ENCODE peak calls at places on chromosomes 4 and X, in six cellular contexts. One of them, this sample, is unnamed.

GRCh38 chr4:18923496-18924161 is 902.1 kb upstream of the LCORL start:
- DNase-seq in A549: no peak
- DNase-seq in activated CD4-positive, alpha-beta T cell treated with anti-CD3 and anti-CD28 coated beads, Interleukin-2, amount 10 ng/mL, durations not matched to agents 7 days and 5 days: no peak
- DNase-seq in WTC11: no peak
- DNase-seq in CD4-positive, CD25-positive, alpha-beta regulatory T cell: no peak
- DNase-seq in CD8-positive, alpha-beta memory T cell: no peak
- DNase-seq in this sample: no peak

GRCh38 chrX:129777218-129777768 is 2.5 kb upstream of the SASH3 start:
- DNase-seq in A549: no peak
- DNase-seq in activated CD4-positive, alpha-beta T cell treated with anti-CD3 and anti-CD28 coated beads, Interleukin-2, amount 10 ng/mL, durations not matched to agents 7 days and 5 days: peak; percentile 76
- DNase-seq in WTC11: no peak
- DNase-seq in CD4-positive, CD25-positive, alpha-beta regulatory T cell: peak; percentile 76
- DNase-seq in CD8-positive, alpha-beta memory T cell: peak; percentile 80
- DNase-seq in this sample: peak; percentile 80

GRCh38 chr4:103091601-103092223 is 7.9 kb downstream of the BDH2 start:
- DNase-seq in A549: no peak
- DNase-seq in activated CD4-positive, alpha-beta T cell treated with anti-CD3 and anti-CD28 coated beads, Interleukin-2, amount 10 ng/mL, durations not matched to agents 7 days and 5 days: peak; percentile 73
- DNase-seq in WTC11: no peak
- DNase-seq in CD4-positive, CD25-positive, alpha-beta regulatory T cell: peak; percentile 64
- DNase-seq in CD8-positive, alpha-beta memory T cell: peak; percentile 47
- DNase-seq in this sample: peak; percentile 50

GRCh38 chrX:139639253-139639652 is 68.7 kb downstream of the MCF2 start:
- DNase-seq in A549: no peak
- DNase-seq in activated CD4-positive, alpha-beta T cell treated with anti-CD3 and anti-CD28 coated beads, Interleukin-2, amount 10 ng/mL, durations not matched to agents 7 days and 5 days: no peak
- DNase-seq in WTC11: no peak
- DNase-seq in CD4-positive, CD25-positive, alpha-beta regulatory T cell: no peak
- DNase-seq in CD8-positive, alpha-beta memory T cell: no peak
- DNase-seq in this sample: no peak

GRCh38 chr4:164956766-164957643 is 20.5 kb downstream of the TRIM61 start:
- DNase-seq in A549: peak; percentile 72
- DNase-seq in activated CD4-positive, alpha-beta T cell treated with anti-CD3 and anti-CD28 coated beads, Interleukin-2, amount 10 ng/mL, durations not matched to agents 7 days and 5 days: peak; percentile 78
- DNase-seq in WTC11: peak; percentile 80
- DNase-seq in CD4-positive, CD25-positive, alpha-beta regulatory T cell: peak; percentile 75
- DNase-seq in CD8-positive, alpha-beta memory T cell: peak; percentile 61
- DNase-seq in this sample: peak; percentile 44

GRCh38 chrX:115330498-115331138 is 41.1 kb downstream of the LUZP4 start:
- DNase-seq in A549: peak; percentile 18
- DNase-seq in activated CD4-positive, alpha-beta T cell treated with anti-CD3 and anti-CD28 coated beads, Interleukin-2, amount 10 ng/mL, durations not matched to agents 7 days and 5 days: peak; percentile 8
- DNase-seq in WTC11: peak; percentile 18
- DNase-seq in CD4-positive, CD25-positive, alpha-beta regulatory T cell: peak; percentile 41
- DNase-seq in CD8-positive, alpha-beta memory T cell: peak; percentile 12
- DNase-seq in this sample: peak; percentile 23

GRCh38 chrX:111098874-111099273 is 2.9 kb downstream of the PAK3 start:
- DNase-seq in A549: peak; percentile 31
- DNase-seq in activated CD4-positive, alpha-beta T cell treated with anti-CD3 and anti-CD28 coated beads, Interleukin-2, amount 10 ng/mL, durations not matched to agents 7 days and 5 days: peak; percentile 61
- DNase-seq in WTC11: peak; percentile 79
- DNase-seq in CD4-positive, CD25-positive, alpha-beta regulatory T cell: peak; percentile 63
- DNase-seq in CD8-positive, alpha-beta memory T cell: peak; percentile 34
- DNase-seq in this sample: peak; percentile 71

GRCh38 chrX:63764946-63765345 is 20.1 kb downstream of the ARHGEF9 start:
- DNase-seq in A549: no peak
- DNase-seq in activated CD4-positive, alpha-beta T cell treated with anti-CD3 and anti-CD28 coated beads, Interleukin-2, amount 10 ng/mL, durations not matched to agents 7 days and 5 days: no peak
- DNase-seq in WTC11: no peak
- DNase-seq in CD4-positive, CD25-positive, alpha-beta regulatory T cell: no peak
- DNase-seq in CD8-positive, alpha-beta memory T cell: no peak
- DNase-seq in this sample: no peak

GRCh38 chrX:79506001-79506400 is 138.9 kb upstream of the ITM2A start:
- DNase-seq in A549: no peak
- DNase-seq in activated CD4-positive, alpha-beta T cell treated with anti-CD3 and anti-CD28 coated beads, Interleukin-2, amount 10 ng/mL, durations not matched to agents 7 days and 5 days: no peak
- DNase-seq in WTC11: no peak
- DNase-seq in CD4-positive, CD25-positive, alpha-beta regulatory T cell: no peak
- DNase-seq in CD8-positive, alpha-beta memory T cell: no peak
- DNase-seq in this sample: no peak

GRCh38 chrX:147735364-147735763 is 176.4 kb upstream of the FMR1 start:
- DNase-seq in A549: no peak
- DNase-seq in activated CD4-positive, alpha-beta T cell treated with anti-CD3 and anti-CD28 coated beads, Interleukin-2, amount 10 ng/mL, durations not matched to agents 7 days and 5 days: no peak
- DNase-seq in WTC11: no peak
- DNase-seq in CD4-positive, CD25-positive, alpha-beta regulatory T cell: no peak
- DNase-seq in CD8-positive, alpha-beta memory T cell: no peak
- DNase-seq in this sample: no peak

GRCh38 chr4:73894021-73894420 is 24.8 kb downstream of the CXCL1 start:
- DNase-seq in A549: no peak
- DNase-seq in activated CD4-positive, alpha-beta T cell treated with anti-CD3 and anti-CD28 coated beads, Interleukin-2, amount 10 ng/mL, durations not matched to agents 7 days and 5 days: no peak
- DNase-seq in WTC11: no peak
- DNase-seq in CD4-positive, CD25-positive, alpha-beta regulatory T cell: no peak
- DNase-seq in CD8-positive, alpha-beta memory T cell: no peak
- DNase-seq in this sample: no peak

GRCh38 chrX:87374324-87374723 is 143.3 kb upstream of the KLHL4 start:
- DNase-seq in A549: no peak
- DNase-seq in activated CD4-positive, alpha-beta T cell treated with anti-CD3 and anti-CD28 coated beads, Interleukin-2, amount 10 ng/mL, durations not matched to agents 7 days and 5 days: no peak
- DNase-seq in WTC11: no peak
- DNase-seq in CD4-positive, CD25-positive, alpha-beta regulatory T cell: no peak
- DNase-seq in CD8-positive, alpha-beta memory T cell: no peak
- DNase-seq in this sample: no peak

GRCh38 chrX:72714471-72714916 is 388 bp upstream of the PHKA1 start:
- DNase-seq in A549: peak; percentile 41
- DNase-seq in activated CD4-positive, alpha-beta T cell treated with anti-CD3 and anti-CD28 coated beads, Interleukin-2, amount 10 ng/mL, durations not matched to agents 7 days and 5 days: no peak
- DNase-seq in WTC11: peak; percentile 40
- DNase-seq in CD4-positive, CD25-positive, alpha-beta regulatory T cell: no peak
- DNase-seq in CD8-positive, alpha-beta memory T cell: no peak
- DNase-seq in this sample: no peak

GRCh38 chr4:85842540-85842939 is 367.6 kb downstream of the ARHGAP24 start:
- DNase-seq in A549: no peak
- DNase-seq in activated CD4-positive, alpha-beta T cell treated with anti-CD3 and anti-CD28 coated beads, Interleukin-2, amount 10 ng/mL, durations not matched to agents 7 days and 5 days: no peak
- DNase-seq in WTC11: no peak
- DNase-seq in CD4-positive, CD25-positive, alpha-beta regulatory T cell: no peak
- DNase-seq in CD8-positive, alpha-beta memory T cell: no peak
- DNase-seq in this sample: no peak

GRCh38 chr4:112213850-112214249 is 17.7 kb upstream of the AP1AR start:
- DNase-seq in A549: no peak
- DNase-seq in activated CD4-positive, alpha-beta T cell treated with anti-CD3 and anti-CD28 coated beads, Interleukin-2, amount 10 ng/mL, durations not matched to agents 7 days and 5 days: no peak
- DNase-seq in WTC11: no peak
- DNase-seq in CD4-positive, CD25-positive, alpha-beta regulatory T cell: no peak
- DNase-seq in CD8-positive, alpha-beta memory T cell: no peak
- DNase-seq in this sample: no peak

GRCh38 chrX:78997870-78998558 is 52.8 kb downstream of the P2RY10 start:
- DNase-seq in A549: no peak
- DNase-seq in activated CD4-positive, alpha-beta T cell treated with anti-CD3 and anti-CD28 coated beads, Interleukin-2, amount 10 ng/mL, durations not matched to agents 7 days and 5 days: no peak
- DNase-seq in WTC11: peak; percentile 10
- DNase-seq in CD4-positive, CD25-positive, alpha-beta regulatory T cell: no peak
- DNase-seq in CD8-positive, alpha-beta memory T cell: peak; percentile 4
- DNase-seq in this sample: peak; percentile 11

GRCh38 chr4:99463566-99463965 is 28.4 kb upstream of the ADH7 start:
- DNase-seq in A549: no peak
- DNase-seq in activated CD4-positive, alpha-beta T cell treated with anti-CD3 and anti-CD28 coated beads, Interleukin-2, amount 10 ng/mL, durations not matched to agents 7 days and 5 days: no peak
- DNase-seq in WTC11: no peak
- DNase-seq in CD4-positive, CD25-positive, alpha-beta regulatory T cell: no peak
- DNase-seq in CD8-positive, alpha-beta memory T cell: no peak
- DNase-seq in this sample: no peak

GRCh38 chr4:41505161-41505653 is 32.8 kb upstream of the LIMCH1 start:
- DNase-seq in A549: no peak
- DNase-seq in activated CD4-positive, alpha-beta T cell treated with anti-CD3 and anti-CD28 coated beads, Interleukin-2, amount 10 ng/mL, durations not matched to agents 7 days and 5 days: no peak
- DNase-seq in WTC11: no peak
- DNase-seq in CD4-positive, CD25-positive, alpha-beta regulatory T cell: no peak
- DNase-seq in CD8-positive, alpha-beta memory T cell: no peak
- DNase-seq in this sample: no peak

GRCh38 chrX:39874202-39874816 is 223.4 kb downstream of the BCOR start:
- DNase-seq in A549: no peak
- DNase-seq in activated CD4-positive, alpha-beta T cell treated with anti-CD3 and anti-CD28 coated beads, Interleukin-2, amount 10 ng/mL, durations not matched to agents 7 days and 5 days: peak; percentile 45
- DNase-seq in WTC11: no peak
- DNase-seq in CD4-positive, CD25-positive, alpha-beta regulatory T cell: no peak
- DNase-seq in CD8-positive, alpha-beta memory T cell: no peak
- DNase-seq in this sample: no peak

GRCh38 chrX:20530319-20530979 is 263.7 kb upstream of the RPS6KA3 start:
- DNase-seq in A549: peak; percentile 41
- DNase-seq in activated CD4-positive, alpha-beta T cell treated with anti-CD3 and anti-CD28 coated beads, Interleukin-2, amount 10 ng/mL, durations not matched to agents 7 days and 5 days: peak; percentile 56
- DNase-seq in WTC11: peak; percentile 55
- DNase-seq in CD4-positive, CD25-positive, alpha-beta regulatory T cell: peak; percentile 49
- DNase-seq in CD8-positive, alpha-beta memory T cell: peak; percentile 48
- DNase-seq in this sample: peak; percentile 31

GRCh38 chrX:155148724-155149537 is 67.3 kb upstream of the VBP1 start:
- DNase-seq in A549: peak; percentile 5
- DNase-seq in activated CD4-positive, alpha-beta T cell treated with anti-CD3 and anti-CD28 coated beads, Interleukin-2, amount 10 ng/mL, durations not matched to agents 7 days and 5 days: peak; percentile 58
- DNase-seq in WTC11: peak; percentile 17
- DNase-seq in CD4-positive, CD25-positive, alpha-beta regulatory T cell: peak; percentile 6
- DNase-seq in CD8-positive, alpha-beta memory T cell: no peak
- DNase-seq in this sample: peak; percentile 2

GRCh38 chr4:29073571-29073970 is 1646.6 kb upstream of the PCDH7 start:
- DNase-seq in A549: no peak
- DNase-seq in activated CD4-positive, alpha-beta T cell treated with anti-CD3 and anti-CD28 coated beads, Interleukin-2, amount 10 ng/mL, durations not matched to agents 7 days and 5 days: no peak
- DNase-seq in WTC11: no peak
- DNase-seq in CD4-positive, CD25-positive, alpha-beta regulatory T cell: no peak
- DNase-seq in CD8-positive, alpha-beta memory T cell: no peak
- DNase-seq in this sample: no peak

GRCh38 chrX:103779156-103779555 is 2.5 kb downstream of the PLP1 start:
- DNase-seq in A549: no peak
- DNase-seq in activated CD4-positive, alpha-beta T cell treated with anti-CD3 and anti-CD28 coated beads, Interleukin-2, amount 10 ng/mL, durations not matched to agents 7 days and 5 days: no peak
- DNase-seq in WTC11: no peak
- DNase-seq in CD4-positive, CD25-positive, alpha-beta regulatory T cell: no peak
- DNase-seq in CD8-positive, alpha-beta memory T cell: no peak
- DNase-seq in this sample: no peak

GRCh38 chr4:41602886-41603503 is 65.0 kb downstream of the LIMCH1 start:
- DNase-seq in A549: no peak
- DNase-seq in activated CD4-positive, alpha-beta T cell treated with anti-CD3 and anti-CD28 coated beads, Interleukin-2, amount 10 ng/mL, durations not matched to agents 7 days and 5 days: no peak
- DNase-seq in WTC11: no peak
- DNase-seq in CD4-positive, CD25-positive, alpha-beta regulatory T cell: no peak
- DNase-seq in CD8-positive, alpha-beta memory T cell: no peak
- DNase-seq in this sample: no peak

GRCh38 chr4:52661966-52662705 is 3.0 kb upstream of the USP46 start:
- DNase-seq in A549: no peak
- DNase-seq in activated CD4-positive, alpha-beta T cell treated with anti-CD3 and anti-CD28 coated beads, Interleukin-2, amount 10 ng/mL, durations not matched to agents 7 days and 5 days: no peak
- DNase-seq in WTC11: no peak
- DNase-seq in CD4-positive, CD25-positive, alpha-beta regulatory T cell: no peak
- DNase-seq in CD8-positive, alpha-beta memory T cell: no peak
- DNase-seq in this sample: no peak

GRCh38 chr4:47071863-47072441 is 40.6 kb downstream of the GABRB1 start:
- DNase-seq in A549: no peak
- DNase-seq in activated CD4-positive, alpha-beta T cell treated with anti-CD3 and anti-CD28 coated beads, Interleukin-2, amount 10 ng/mL, durations not matched to agents 7 days and 5 days: no peak
- DNase-seq in WTC11: no peak
- DNase-seq in CD4-positive, CD25-positive, alpha-beta regulatory T cell: no peak
- DNase-seq in CD8-positive, alpha-beta memory T cell: no peak
- DNase-seq in this sample: no peak

GRCh38 chrX:24684048-24684447 is 9.7 kb upstream of the POLA1 start:
- DNase-seq in A549: no peak
- DNase-seq in activated CD4-positive, alpha-beta T cell treated with anti-CD3 and anti-CD28 coated beads, Interleukin-2, amount 10 ng/mL, durations not matched to agents 7 days and 5 days: no peak
- DNase-seq in WTC11: no peak
- DNase-seq in CD4-positive, CD25-positive, alpha-beta regulatory T cell: no peak
- DNase-seq in CD8-positive, alpha-beta memory T cell: no peak
- DNase-seq in this sample: no peak

GRCh38 chrX:45850197-45850774 is 649.6 kb upstream of the DIPK2B start:
- DNase-seq in A549: no peak
- DNase-seq in activated CD4-positive, alpha-beta T cell treated with anti-CD3 and anti-CD28 coated beads, Interleukin-2, amount 10 ng/mL, durations not matched to agents 7 days and 5 days: peak; percentile 28
- DNase-seq in WTC11: peak; percentile 14
- DNase-seq in CD4-positive, CD25-positive, alpha-beta regulatory T cell: peak; percentile 11
- DNase-seq in CD8-positive, alpha-beta memory T cell: peak; percentile 21
- DNase-seq in this sample: peak; percentile 15

GRCh38 chrX:154840856-154841255 is 6.4 kb upstream of the SMIM9 start:
- DNase-seq in A549: peak; percentile 28
- DNase-seq in activated CD4-positive, alpha-beta T cell treated with anti-CD3 and anti-CD28 coated beads, Interleukin-2, amount 10 ng/mL, durations not matched to agents 7 days and 5 days: peak; percentile 21
- DNase-seq in WTC11: no peak
- DNase-seq in CD4-positive, CD25-positive, alpha-beta regulatory T cell: peak; percentile 49
- DNase-seq in CD8-positive, alpha-beta memory T cell: peak; percentile 32
- DNase-seq in this sample: peak; percentile 30

GRCh38 chr4:137664416-137664815 is 132.1 kb upstream of the PCDH18 start:
- DNase-seq in A549: no peak
- DNase-seq in activated CD4-positive, alpha-beta T cell treated with anti-CD3 and anti-CD28 coated beads, Interleukin-2, amount 10 ng/mL, durations not matched to agents 7 days and 5 days: no peak
- DNase-seq in WTC11: no peak
- DNase-seq in CD4-positive, CD25-positive, alpha-beta regulatory T cell: no peak
- DNase-seq in CD8-positive, alpha-beta memory T cell: no peak
- DNase-seq in this sample: no peak

GRCh38 chr4:156475322-156475721 is 496.3 kb downstream of the PDGFC start:
- DNase-seq in A549: no peak
- DNase-seq in activated CD4-positive, alpha-beta T cell treated with anti-CD3 and anti-CD28 coated beads, Interleukin-2, amount 10 ng/mL, durations not matched to agents 7 days and 5 days: no peak
- DNase-seq in WTC11: no peak
- DNase-seq in CD4-positive, CD25-positive, alpha-beta regulatory T cell: no peak
- DNase-seq in CD8-positive, alpha-beta memory T cell: no peak
- DNase-seq in this sample: no peak